ENCODE peak calls at places on chromosome 16, in nine cellular contexts. One of them, this sample, is unnamed.

GRCh38 chr16:57229079-57229478 is 16.0 kb upstream of the ARL2BP start:
- DNase-seq in NCI-H1092: no peak
- DNase-seq in naive thymus-derived CD8-positive, alpha-beta T cell: no peak
- DNase-seq in CD8-positive, alpha-beta memory T cell: no peak
- DNase-seq in right lobe of liver: no peak
- DNase-seq in nucleus accumbens: no peak
- DNase-seq in progenitor cell of endocrine pancreas: no peak
- DNase-seq in transverse colon: no peak
- DNase-seq in HS-5: no peak
- DNase-seq in this sample: no peak

GRCh38 chr16:68640972-68641371 is 4.1 kb upstream of the CDH3 start:
- DNase-seq in NCI-H1092: no peak
- DNase-seq in naive thymus-derived CD8-positive, alpha-beta T cell: no peak
- DNase-seq in CD8-positive, alpha-beta memory T cell: no peak
- DNase-seq in right lobe of liver: no peak
- DNase-seq in nucleus accumbens: no peak
- DNase-seq in progenitor cell of endocrine pancreas: no peak
- DNase-seq in transverse colon: no peak
- DNase-seq in HS-5: no peak
- DNase-seq in this sample: no peak

GRCh38 chr16:10971560-10971961 is 27.2 kb downstream of the CLEC16A start:
- DNase-seq in NCI-H1092: peak; percentile 22
- DNase-seq in naive thymus-derived CD8-positive, alpha-beta T cell: peak; percentile 49
- DNase-seq in CD8-positive, alpha-beta memory T cell: peak; percentile 36
- DNase-seq in right lobe of liver: no peak
- DNase-seq in nucleus accumbens: peak; percentile 27
- DNase-seq in progenitor cell of endocrine pancreas: peak; percentile 19
- DNase-seq in transverse colon: peak; percentile 31
- DNase-seq in HS-5: peak; percentile 74
- DNase-seq in this sample: peak; percentile 88

GRCh38 chr16:89172901-89173628 is 1.5 kb downstream of the CDH15 start:
- DNase-seq in NCI-H1092: no peak
- DNase-seq in naive thymus-derived CD8-positive, alpha-beta T cell: no peak
- DNase-seq in CD8-positive, alpha-beta memory T cell: no peak
- DNase-seq in right lobe of liver: peak; percentile 14
- DNase-seq in nucleus accumbens: no peak
- DNase-seq in progenitor cell of endocrine pancreas: no peak
- DNase-seq in transverse colon: no peak
- DNase-seq in HS-5: no peak
- DNase-seq in this sample: no peak

GRCh38 chr16:86283944-86284343 is 226.4 kb upstream of the FOXF1 start:
- DNase-seq in NCI-H1092: no peak
- DNase-seq in naive thymus-derived CD8-positive, alpha-beta T cell: no peak
- DNase-seq in CD8-positive, alpha-beta memory T cell: no peak
- DNase-seq in right lobe of liver: no peak
- DNase-seq in nucleus accumbens: no peak
- DNase-seq in progenitor cell of endocrine pancreas: no peak
- DNase-seq in transverse colon: no peak
- DNase-seq in HS-5: no peak
- DNase-seq in this sample: no peak

GRCh38 chr16:82627811-82628339 is 1.1 kb downstream of the CDH13 start:
- DNase-seq in NCI-H1092: no peak
- DNase-seq in naive thymus-derived CD8-positive, alpha-beta T cell: no peak
- DNase-seq in CD8-positive, alpha-beta memory T cell: no peak
- DNase-seq in right lobe of liver: no peak
- DNase-seq in nucleus accumbens: peak; percentile 17
- DNase-seq in progenitor cell of endocrine pancreas: peak; percentile 18
- DNase-seq in transverse colon: peak; percentile 26
- DNase-seq in HS-5: no peak
- DNase-seq in this sample: no peak

GRCh38 chr16:8848939-8849391 is 19.8 kb downstream of the CARHSP1 start:
- DNase-seq in NCI-H1092: no peak
- DNase-seq in naive thymus-derived CD8-positive, alpha-beta T cell: no peak
- DNase-seq in CD8-positive, alpha-beta memory T cell: no peak
- DNase-seq in right lobe of liver: no peak
- DNase-seq in nucleus accumbens: no peak
- DNase-seq in progenitor cell of endocrine pancreas: no peak
- DNase-seq in transverse colon: no peak
- DNase-seq in HS-5: peak; percentile 84
- DNase-seq in this sample: no peak

GRCh38 chr16:2584742-2585650 is 47.2 kb downstream of the PDPK1 start:
- DNase-seq in NCI-H1092: peak; percentile 9
- DNase-seq in naive thymus-derived CD8-positive, alpha-beta T cell: no peak
- DNase-seq in CD8-positive, alpha-beta memory T cell: no peak
- DNase-seq in right lobe of liver: no peak
- DNase-seq in nucleus accumbens: no peak
- DNase-seq in progenitor cell of endocrine pancreas: no peak
- DNase-seq in transverse colon: no peak
- DNase-seq in HS-5: no peak
- DNase-seq in this sample: no peak

GRCh38 chr16:10878328-10878643 is 1.3 kb downstream of the CIITA start:
- DNase-seq in NCI-H1092: no peak
- DNase-seq in naive thymus-derived CD8-positive, alpha-beta T cell: no peak
- DNase-seq in CD8-positive, alpha-beta memory T cell: no peak
- DNase-seq in right lobe of liver: no peak
- DNase-seq in nucleus accumbens: no peak
- DNase-seq in progenitor cell of endocrine pancreas: no peak
- DNase-seq in transverse colon: no peak
- DNase-seq in HS-5: no peak
- DNase-seq in this sample: no peak

GRCh38 chr16:46573008-46573833 is 48.0 kb downstream of the SHCBP1 start:
- DNase-seq in NCI-H1092: no peak
- DNase-seq in naive thymus-derived CD8-positive, alpha-beta T cell: no peak
- DNase-seq in CD8-positive, alpha-beta memory T cell: no peak
- DNase-seq in right lobe of liver: no peak
- DNase-seq in nucleus accumbens: no peak
- DNase-seq in progenitor cell of endocrine pancreas: no peak
- DNase-seq in transverse colon: no peak
- DNase-seq in HS-5: peak; percentile 9
- DNase-seq in this sample: no peak

GRCh38 chr16:84284168-84284722 is 10.4 kb upstream of the WFDC1 start:
- DNase-seq in NCI-H1092: no peak
- DNase-seq in naive thymus-derived CD8-positive, alpha-beta T cell: no peak
- DNase-seq in CD8-positive, alpha-beta memory T cell: no peak
- DNase-seq in right lobe of liver: no peak
- DNase-seq in nucleus accumbens: no peak
- DNase-seq in progenitor cell of endocrine pancreas: no peak
- DNase-seq in transverse colon: peak; percentile 61
- DNase-seq in HS-5: no peak
- DNase-seq in this sample: no peak